ENCODE peak calls at places on chromosomes 2 and 18, in four cellular contexts. One of them, this sample, is unnamed. For H3K4me1, the result is how much of the 10 kb centered on the place peaks cover.

GRCh38 chr18:46891742-46892214 is 25.5 kb downstream of the PIAS2 start:
- DNase-seq in adrenal gland: no peak
- DNase-seq in upper lobe of left lung: no peak
- DNase-seq in psoas muscle: no peak
- DNase-seq in this sample: no peak

GRCh38 chr2:200298015-200298414 is 8.5 kb upstream of the SPATS2L start:
- DNase-seq in adrenal gland: no peak
- DNase-seq in upper lobe of left lung: no peak
- DNase-seq in psoas muscle: no peak
- DNase-seq in this sample: no peak

GRCh38 chr2:230677182-230677946 is 35.3 kb upstream of the CAB39 start:
- DNase-seq in adrenal gland: no peak
- DNase-seq in upper lobe of left lung: no peak
- DNase-seq in psoas muscle: no peak
- DNase-seq in this sample: no peak

GRCh38 chr2:64406407-64406774 is 47.6 kb upstream of the LGALSL start:
- DNase-seq in adrenal gland: peak
- DNase-seq in upper lobe of left lung: no peak
- DNase-seq in psoas muscle: no peak
- DNase-seq in this sample: peak

GRCh38 chr2:209614630-209615369 is 156.8 kb upstream of the UNC80 start:
- DNase-seq in adrenal gland: no peak
- DNase-seq in upper lobe of left lung: no peak
- DNase-seq in psoas muscle: no peak
- DNase-seq in this sample: no peak

GRCh38 chr18:58541137-58541788 is 87.6 kb downstream of the ALPK2 start:
- DNase-seq in adrenal gland: no peak
- DNase-seq in upper lobe of left lung: no peak
- DNase-seq in psoas muscle: no peak
- DNase-seq in this sample: no peak

GRCh38 chr2:215465246-215465645 is 29.4 kb upstream of the FN1 start:
- DNase-seq in adrenal gland: no peak
- DNase-seq in upper lobe of left lung: no peak
- DNase-seq in psoas muscle: no peak
- DNase-seq in this sample: no peak

GRCh38 chr18:48230459-48231113 is 178.6 kb downstream of the ZBTB7C start:
- DNase-seq in adrenal gland: peak
- DNase-seq in upper lobe of left lung: peak
- DNase-seq in psoas muscle: peak
- DNase-seq in this sample: no peak

GRCh38 chr2:188085421-188085820 is 206.3 kb upstream of the GULP1 start:
- DNase-seq in adrenal gland: no peak
- DNase-seq in upper lobe of left lung: no peak
- DNase-seq in psoas muscle: no peak
- DNase-seq in this sample: no peak

GRCh38 chr2:95319481-95320343 is 22.6 kb downstream of the KCNIP3 start:
- DNase-seq in adrenal gland: no peak
- DNase-seq in upper lobe of left lung: peak
- DNase-seq in psoas muscle: no peak
- DNase-seq in this sample: no peak

GRCh38 chr2:192277494-192278109 is 82.9 kb upstream of the TMEFF2 start:
- DNase-seq in adrenal gland: no peak
- DNase-seq in upper lobe of left lung: no peak
- DNase-seq in psoas muscle: no peak
- DNase-seq in this sample: no peak

GRCh38 chr2:180077295-180077906 is 70.3 kb upstream of the CWC22 start:
- DNase-seq in adrenal gland: no peak
- DNase-seq in upper lobe of left lung: no peak
- DNase-seq in psoas muscle: no peak
- DNase-seq in this sample: no peak

GRCh38 chr2:121155502-121156056 is 129.4 kb downstream of the TFCP2L1 start:
- DNase-seq in adrenal gland: no peak
- DNase-seq in upper lobe of left lung: peak
- DNase-seq in psoas muscle: no peak
- DNase-seq in this sample: no peak

GRCh38 chr2:144382848-144383247 is 137.1 kb downstream of the ZEB2 start:
- DNase-seq in adrenal gland: no peak
- DNase-seq in upper lobe of left lung: no peak
- DNase-seq in psoas muscle: no peak
- DNase-seq in this sample: no peak

GRCh38 chr2:37812941-37813730 is 112.0 kb upstream of the RMDN2 start:
- DNase-seq in adrenal gland: no peak
- DNase-seq in upper lobe of left lung: no peak
- DNase-seq in psoas muscle: no peak
- DNase-seq in this sample: no peak

GRCh38 chr2:155157065-155157464 is 458.6 kb downstream of the KCNJ3 start:
- DNase-seq in adrenal gland: no peak
- DNase-seq in upper lobe of left lung: no peak
- DNase-seq in psoas muscle: no peak
- DNase-seq in this sample: no peak

GRCh38 chr18:8348051-8348450 is 261.2 kb upstream of the RAB12 start:
- DNase-seq in adrenal gland: no peak
- DNase-seq in upper lobe of left lung: no peak
- DNase-seq in psoas muscle: no peak
- DNase-seq in this sample: no peak

GRCh38 chr18:76920974-76921373 is 98.6 kb downstream of the ZNF236 start:
- DNase-seq in adrenal gland: no peak
- DNase-seq in upper lobe of left lung: no peak
- DNase-seq in psoas muscle: no peak
- DNase-seq in this sample: no peak

GRCh38 chr2:85255456-85255812 is 72.4 kb downstream of the TGOLN2 start:
- DNase-seq in adrenal gland: no peak
- DNase-seq in upper lobe of left lung: no peak
- DNase-seq in psoas muscle: no peak
- DNase-seq in this sample: no peak

GRCh38 chr2:152761171-152761570 is 42.8 kb downstream of the ARL6IP6 start:
- DNase-seq in adrenal gland: no peak
- DNase-seq in upper lobe of left lung: no peak
- DNase-seq in psoas muscle: no peak
- DNase-seq in this sample: no peak
- H3K27ac ChIP-seq in adrenal gland: no peak
- H3K27ac ChIP-seq in upper lobe of left lung: no peak
- H3K27ac ChIP-seq in psoas muscle: no peak
- H3K27ac ChIP-seq in this sample: no peak

GRCh38 chr2:197196737-197197136 is 113.8 kb downstream of the ANKRD44 start:
- DNase-seq in adrenal gland: no peak
- DNase-seq in upper lobe of left lung: no peak
- DNase-seq in psoas muscle: no peak
- DNase-seq in this sample: no peak

GRCh38 chr2:197198890-197199289 is 111.7 kb downstream of the ANKRD44 start:
- DNase-seq in adrenal gland: peak
- DNase-seq in upper lobe of left lung: peak
- DNase-seq in psoas muscle: peak
- DNase-seq in this sample: peak

GRCh38 chr2:197195591-197195990 is 115.0 kb downstream of the ANKRD44 start:
- DNase-seq in adrenal gland: no peak
- DNase-seq in upper lobe of left lung: no peak
- DNase-seq in psoas muscle: no peak
- DNase-seq in this sample: no peak

GRCh38 chr2:197200056-197200455 is 110.5 kb downstream of the ANKRD44 start:
- DNase-seq in adrenal gland: no peak
- DNase-seq in upper lobe of left lung: no peak
- DNase-seq in psoas muscle: no peak
- DNase-seq in this sample: no peak

GRCh38 chr2:197197808-197198409 is 112.7 kb downstream of the ANKRD44 start:
- DNase-seq in adrenal gland: no peak
- DNase-seq in upper lobe of left lung: no peak
- DNase-seq in psoas muscle: no peak
- DNase-seq in this sample: no peak
- H3K4me1 ChIP-seq in adrenal gland: under half
- H3K4me1 ChIP-seq in upper lobe of left lung: half or more
- H3K4me1 ChIP-seq in psoas muscle: under half
- H3K4me1 ChIP-seq in this sample: under half

DNA sequence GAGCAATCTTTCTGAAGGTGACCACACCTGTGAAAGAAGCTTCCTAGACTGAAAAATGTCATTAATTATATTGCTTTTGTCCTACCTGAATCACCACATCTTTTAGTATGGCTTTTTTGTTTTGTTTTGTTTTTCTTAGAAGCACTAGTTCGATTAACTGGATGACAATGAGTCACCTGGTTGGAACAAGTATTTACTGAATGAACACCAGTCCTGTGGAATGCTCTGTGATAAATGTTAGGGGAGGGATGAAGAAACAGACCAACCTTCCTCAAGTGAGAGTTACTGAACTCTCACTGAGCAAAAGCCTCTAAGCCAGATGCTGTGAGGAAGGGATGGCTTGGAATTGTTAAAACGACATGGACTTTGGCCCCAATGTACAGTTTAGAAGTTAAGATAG is 26.8 kb upstream of the DCC start:
- DNase-seq in adrenal gland: no peak
- DNase-seq in upper lobe of left lung: no peak
- DNase-seq in psoas muscle: no peak
- DNase-seq in this sample: no peak
- H3K27ac ChIP-seq in adrenal gland: no peak
- H3K27ac ChIP-seq in upper lobe of left lung: no peak
- H3K27ac ChIP-seq in psoas muscle: no peak
- H3K27ac ChIP-seq in this sample: no peak

GRCh38 chr2:222860740-222861410 is at the start of gene ACSL3:
- DNase-seq in adrenal gland: peak
- DNase-seq in upper lobe of left lung: peak
- DNase-seq in psoas muscle: peak
- DNase-seq in this sample: peak

GRCh38 chr2:222862068-222862914 is 1.5 kb downstream of the ACSL3 start:
- DNase-seq in adrenal gland: no peak
- DNase-seq in upper lobe of left lung: no peak
- DNase-seq in psoas muscle: no peak
- DNase-seq in this sample: no peak

GRCh38 chr2:222862915-222863544 is 2.2 kb downstream of the ACSL3 start:
- DNase-seq in adrenal gland: no peak
- DNase-seq in upper lobe of left lung: no peak
- DNase-seq in psoas muscle: no peak
- DNase-seq in this sample: no peak

GRCh38 chr2:222859786-222860726 is 780 bp upstream of the ACSL3 start:
- DNase-seq in adrenal gland: peak
- DNase-seq in upper lobe of left lung: no peak
- DNase-seq in psoas muscle: peak
- DNase-seq in this sample: peak

DNA sequence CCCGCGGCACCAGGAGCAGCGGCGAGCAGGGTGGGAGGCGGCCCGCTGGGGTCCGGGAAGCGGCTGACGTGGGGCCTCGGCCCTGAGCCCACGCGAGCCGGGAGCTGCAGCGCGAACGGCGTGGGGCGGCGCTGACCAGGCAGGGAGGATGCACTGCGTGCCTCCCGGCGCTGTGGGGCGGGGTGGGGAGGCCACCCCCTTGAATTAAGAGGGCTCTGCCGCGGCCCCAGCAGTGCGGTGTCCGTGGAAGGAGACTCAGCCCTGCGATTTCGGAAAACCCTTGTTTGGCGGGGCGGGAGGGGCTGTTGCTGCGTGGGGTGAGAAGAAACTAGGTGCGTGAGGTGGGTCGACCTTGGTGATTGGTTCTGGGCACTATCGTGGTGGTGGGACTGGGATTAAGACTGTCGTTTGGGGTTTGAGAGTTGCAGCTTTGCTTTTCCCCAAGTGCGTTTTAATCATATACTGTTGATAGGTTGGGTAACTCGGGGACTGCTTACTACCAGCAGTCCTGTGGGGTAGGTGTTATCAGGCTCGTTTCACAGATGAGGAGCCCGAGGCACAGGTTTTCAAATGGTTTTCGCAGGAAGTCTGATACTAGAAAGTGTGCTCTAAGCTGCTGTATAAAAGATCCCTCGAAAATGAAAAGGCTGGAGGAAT is 703 bp downstream of the ACSL3 start:
- DNase-seq in adrenal gland: peak
- DNase-seq in upper lobe of left lung: no peak
- DNase-seq in psoas muscle: peak
- DNase-seq in this sample: peak
- H3K4me1 ChIP-seq in adrenal gland: under half
- H3K4me1 ChIP-seq in upper lobe of left lung: half or more
- H3K4me1 ChIP-seq in psoas muscle: half or more
- H3K4me1 ChIP-seq in this sample: half or more

DNA sequence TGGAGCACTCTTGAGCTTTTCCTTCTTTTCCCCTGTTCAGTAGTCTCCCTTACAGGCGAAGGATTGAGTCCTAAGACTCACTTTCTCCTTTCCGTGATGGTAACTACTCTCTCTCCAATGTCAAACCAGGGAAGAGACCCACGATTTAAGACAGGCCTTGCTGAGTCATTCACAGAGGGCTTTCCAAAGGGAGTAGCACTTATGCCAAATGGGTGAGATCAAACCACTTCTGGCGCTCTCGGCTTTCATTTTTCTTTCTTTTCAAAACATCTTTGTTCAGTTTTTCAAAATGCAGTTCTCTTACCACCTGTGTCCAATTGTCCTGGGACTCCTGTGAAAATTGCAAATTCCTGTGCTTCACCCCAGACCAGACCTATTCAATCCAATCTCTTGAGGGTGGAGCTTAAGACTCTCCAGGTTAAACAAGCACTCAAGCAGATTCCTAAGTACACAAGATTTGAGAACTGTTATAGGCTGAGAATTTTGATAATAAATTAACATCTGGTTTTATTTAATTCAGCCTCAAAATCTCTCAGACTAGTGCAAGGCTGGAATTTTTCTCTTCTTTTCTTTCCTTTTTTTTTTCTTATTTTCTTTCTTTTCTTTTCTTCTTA is 14.4 kb upstream of the MRPL19 start:
- DNase-seq in adrenal gland: no peak
- DNase-seq in upper lobe of left lung: no peak
- DNase-seq in psoas muscle: no peak
- DNase-seq in this sample: no peak
- H3K27ac ChIP-seq in adrenal gland: peak
- H3K27ac ChIP-seq in upper lobe of left lung: no peak
- H3K27ac ChIP-seq in psoas muscle: no peak
- H3K27ac ChIP-seq in this sample: peak

GRCh38 chr2:162734287-162734686 is 104.3 kb downstream of the KCNH7 start:
- DNase-seq in adrenal gland: no peak
- DNase-seq in upper lobe of left lung: no peak
- DNase-seq in psoas muscle: no peak
- DNase-seq in this sample: no peak
- H3K4me1 ChIP-seq in adrenal gland: under half
- H3K4me1 ChIP-seq in upper lobe of left lung: under half
- H3K4me1 ChIP-seq in psoas muscle: under half
- H3K4me1 ChIP-seq in this sample: under half

GRCh38 chr18:78625895-78626294 is 353.7 kb upstream of the SALL3 start:
- DNase-seq in adrenal gland: no peak
- DNase-seq in upper lobe of left lung: no peak
- DNase-seq in psoas muscle: no peak
- DNase-seq in this sample: no peak
- H3K27ac ChIP-seq in adrenal gland: no peak
- H3K27ac ChIP-seq in upper lobe of left lung: no peak
- H3K27ac ChIP-seq in psoas muscle: no peak
- H3K27ac ChIP-seq in this sample: no peak

DNA sequence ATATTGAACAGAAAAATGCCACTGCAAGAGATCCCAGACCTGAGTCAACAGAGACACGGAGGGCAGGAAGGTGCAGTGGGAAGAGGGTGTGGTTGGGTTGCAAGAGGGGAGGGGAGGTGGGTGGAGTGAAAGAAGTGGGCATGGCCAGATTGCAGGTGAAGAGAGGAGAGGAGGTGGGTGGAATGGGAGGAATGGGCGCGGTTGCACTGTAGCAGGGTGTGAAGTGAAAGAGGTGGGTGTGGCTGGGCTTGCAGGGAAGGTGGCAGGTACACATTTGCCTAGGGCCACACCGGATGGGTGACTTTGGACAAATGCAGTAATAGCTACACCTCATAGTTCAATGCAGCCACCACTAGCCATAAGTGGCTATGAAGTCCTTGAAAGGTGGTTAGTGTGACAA is 71.1 kb downstream of the DOCK10 start:
- DNase-seq in adrenal gland: no peak
- DNase-seq in upper lobe of left lung: no peak
- DNase-seq in psoas muscle: no peak
- DNase-seq in this sample: no peak
- H3K4me1 ChIP-seq in adrenal gland: under half
- H3K4me1 ChIP-seq in upper lobe of left lung: under half
- H3K4me1 ChIP-seq in psoas muscle: under half
- H3K4me1 ChIP-seq in this sample: under half

GRCh38 chr2:29130295-29130694 is 15.1 kb downstream of the CLIP4 start:
- DNase-seq in adrenal gland: no peak
- DNase-seq in upper lobe of left lung: no peak
- DNase-seq in psoas muscle: no peak
- DNase-seq in this sample: no peak
- H3K27ac ChIP-seq in adrenal gland: peak
- H3K27ac ChIP-seq in upper lobe of left lung: peak
- H3K27ac ChIP-seq in psoas muscle: peak
- H3K27ac ChIP-seq in this sample: peak

This sample was measured in left ventricle myocardium inferior.